ENCODE peak calls at places on chromosomes 13 and 19, in ten cellular contexts. One of them, this sample, is unnamed.

GRCh38 chr13:27442071-27442647 is 8.2 kb downstream of the MTIF3 start:
- DNase-seq in tibial nerve: no peak
- DNase-seq in RWPE1: no peak
- DNase-seq in astrocyte of the cerebellum: no peak
- DNase-seq in lower leg skin: no peak
- DNase-seq in mammary epithelial cell: no peak
- DNase-seq in upper lobe of left lung: no peak
- DNase-seq in thoracic aorta: no peak
- DNase-seq in progenitor cell of endocrine pancreas: no peak
- DNase-seq in choroid plexus epithelial cell: no peak
- DNase-seq in this sample: no peak

GRCh38 chr19:32708457-32708856 is 11.1 kb upstream of the TDRD12 start:
- DNase-seq in lower leg skin: peak; percentile 40
- DNase-seq in RWPE1: no peak
- DNase-seq in upper lobe of left lung: no peak
- DNase-seq in thoracic aorta: no peak
- DNase-seq in choroid plexus epithelial cell: peak; percentile 9
- DNase-seq in astrocyte of the cerebellum: no peak
- DNase-seq in mammary epithelial cell: no peak
- DNase-seq in tibial nerve: no peak
- DNase-seq in progenitor cell of endocrine pancreas: no peak
- DNase-seq in this sample: no peak

GRCh38 chr19:46717034-46717715 is at the start of gene PRKD2:
- DNase-seq in choroid plexus epithelial cell: peak; percentile 81
- DNase-seq in tibial nerve: peak; percentile 89
- DNase-seq in progenitor cell of endocrine pancreas: peak; percentile 87
- DNase-seq in upper lobe of left lung: peak; percentile 100
- DNase-seq in mammary epithelial cell: peak; percentile 72
- DNase-seq in RWPE1: peak; percentile 91
- DNase-seq in lower leg skin: peak; percentile 99
- DNase-seq in astrocyte of the cerebellum: peak; percentile 35
- DNase-seq in thoracic aorta: peak; percentile 57
- DNase-seq in this sample: peak; percentile 93

GRCh38 chr19:54432144-54432738 is 16.8 kb upstream of the LENG8 start:
- DNase-seq in lower leg skin: no peak
- DNase-seq in progenitor cell of endocrine pancreas: no peak
- DNase-seq in mammary epithelial cell: peak; percentile 78
- DNase-seq in RWPE1: peak; percentile 76
- DNase-seq in choroid plexus epithelial cell: no peak
- DNase-seq in tibial nerve: no peak
- DNase-seq in thoracic aorta: no peak
- DNase-seq in upper lobe of left lung: no peak
- DNase-seq in astrocyte of the cerebellum: no peak
- DNase-seq in this sample: no peak

GRCh38 chr19:1401138-1401888 is at the start of gene GAMT:
- DNase-seq in lower leg skin: no peak
- DNase-seq in mammary epithelial cell: no peak
- DNase-seq in thoracic aorta: no peak
- DNase-seq in choroid plexus epithelial cell: no peak
- DNase-seq in astrocyte of the cerebellum: no peak
- DNase-seq in RWPE1: no peak
- DNase-seq in progenitor cell of endocrine pancreas: peak; percentile 44
- DNase-seq in tibial nerve: no peak
- DNase-seq in upper lobe of left lung: peak; percentile 92
- DNase-seq in this sample: peak; percentile 35

GRCh38 chr19:41922220-41922576 is 6.1 kb downstream of the ERFL start:
- DNase-seq in tibial nerve: no peak
- DNase-seq in choroid plexus epithelial cell: no peak
- DNase-seq in progenitor cell of endocrine pancreas: no peak
- DNase-seq in thoracic aorta: no peak
- DNase-seq in RWPE1: no peak
- DNase-seq in lower leg skin: no peak
- DNase-seq in mammary epithelial cell: no peak
- DNase-seq in astrocyte of the cerebellum: no peak
- DNase-seq in upper lobe of left lung: no peak
- DNase-seq in this sample: no peak

GRCh38 chr13:79779761-79780160 is 298.8 kb downstream of the NDFIP2 start:
- DNase-seq in progenitor cell of endocrine pancreas: no peak
- DNase-seq in lower leg skin: no peak
- DNase-seq in thoracic aorta: no peak
- DNase-seq in mammary epithelial cell: peak; percentile 82
- DNase-seq in choroid plexus epithelial cell: peak; percentile 46
- DNase-seq in astrocyte of the cerebellum: no peak
- DNase-seq in tibial nerve: peak; percentile 42
- DNase-seq in upper lobe of left lung: no peak
- DNase-seq in RWPE1: peak; percentile 35
- DNase-seq in this sample: no peak

GRCh38 chr13:69657676-69658075 is 449.9 kb upstream of the ATXN8OS start:
- DNase-seq in astrocyte of the cerebellum: no peak
- DNase-seq in thoracic aorta: no peak
- DNase-seq in progenitor cell of endocrine pancreas: no peak
- DNase-seq in mammary epithelial cell: no peak
- DNase-seq in lower leg skin: no peak
- DNase-seq in choroid plexus epithelial cell: no peak
- DNase-seq in upper lobe of left lung: no peak
- DNase-seq in RWPE1: no peak
- DNase-seq in tibial nerve: no peak
- DNase-seq in this sample: no peak

GRCh38 chr13:37769078-37769477 is 100.5 kb downstream of the TRPC4 start:
- DNase-seq in thoracic aorta: no peak
- DNase-seq in tibial nerve: no peak
- DNase-seq in mammary epithelial cell: no peak
- DNase-seq in progenitor cell of endocrine pancreas: no peak
- DNase-seq in lower leg skin: no peak
- DNase-seq in upper lobe of left lung: no peak
- DNase-seq in astrocyte of the cerebellum: no peak
- DNase-seq in RWPE1: peak; percentile 13
- DNase-seq in choroid plexus epithelial cell: no peak
- DNase-seq in this sample: no peak

GRCh38 chr19:51699170-51699569 is 6.0 kb downstream of the SPACA6 start:
- DNase-seq in choroid plexus epithelial cell: no peak
- DNase-seq in lower leg skin: peak; percentile 69
- DNase-seq in RWPE1: no peak
- DNase-seq in progenitor cell of endocrine pancreas: no peak
- DNase-seq in tibial nerve: no peak
- DNase-seq in upper lobe of left lung: no peak
- DNase-seq in mammary epithelial cell: no peak
- DNase-seq in astrocyte of the cerebellum: no peak
- DNase-seq in thoracic aorta: no peak
- DNase-seq in this sample: no peak

GRCh38 chr13:95535243-95535642 is 17.3 kb upstream of the CLDN10 start:
- DNase-seq in choroid plexus epithelial cell: peak; percentile 55
- DNase-seq in upper lobe of left lung: no peak
- DNase-seq in RWPE1: peak; percentile 83
- DNase-seq in progenitor cell of endocrine pancreas: no peak
- DNase-seq in lower leg skin: no peak
- DNase-seq in tibial nerve: no peak
- DNase-seq in astrocyte of the cerebellum: peak; percentile 58
- DNase-seq in thoracic aorta: no peak
- DNase-seq in mammary epithelial cell: peak; percentile 94
- DNase-seq in this sample: no peak

GRCh38 chr13:32861304-32861703 is 154.9 kb upstream of the KL start:
- DNase-seq in astrocyte of the cerebellum: no peak
- DNase-seq in upper lobe of left lung: no peak
- DNase-seq in thoracic aorta: no peak
- DNase-seq in lower leg skin: no peak
- DNase-seq in RWPE1: no peak
- DNase-seq in choroid plexus epithelial cell: no peak
- DNase-seq in progenitor cell of endocrine pancreas: no peak
- DNase-seq in tibial nerve: no peak
- DNase-seq in mammary epithelial cell: no peak
- DNase-seq in this sample: no peak

GRCh38 chr19:4456566-4456842 is 1.1 kb downstream of the UBXN6 start:
- DNase-seq in lower leg skin: no peak
- DNase-seq in tibial nerve: no peak
- DNase-seq in upper lobe of left lung: no peak
- DNase-seq in astrocyte of the cerebellum: no peak
- DNase-seq in mammary epithelial cell: peak; percentile 54
- DNase-seq in progenitor cell of endocrine pancreas: no peak
- DNase-seq in RWPE1: peak; percentile 52
- DNase-seq in choroid plexus epithelial cell: peak; percentile 71
- DNase-seq in thoracic aorta: no peak
- DNase-seq in this sample: no peak

GRCh38 chr19:29305268-29305667 is 92.3 kb upstream of the UQCRFS1 start:
- DNase-seq in progenitor cell of endocrine pancreas: no peak
- DNase-seq in choroid plexus epithelial cell: no peak
- DNase-seq in tibial nerve: no peak
- DNase-seq in lower leg skin: no peak
- DNase-seq in astrocyte of the cerebellum: no peak
- DNase-seq in mammary epithelial cell: no peak
- DNase-seq in RWPE1: no peak
- DNase-seq in upper lobe of left lung: no peak
- DNase-seq in thoracic aorta: no peak
- DNase-seq in this sample: no peak

GRCh38 chr19:3507371-3508120 is 1.4 kb downstream of the FZR1 start:
- DNase-seq in lower leg skin: peak; percentile 88
- DNase-seq in mammary epithelial cell: peak; percentile 37
- DNase-seq in RWPE1: no peak
- DNase-seq in upper lobe of left lung: peak; percentile 77
- DNase-seq in choroid plexus epithelial cell: no peak
- DNase-seq in progenitor cell of endocrine pancreas: no peak
- DNase-seq in tibial nerve: no peak
- DNase-seq in astrocyte of the cerebellum: no peak
- DNase-seq in thoracic aorta: no peak
- DNase-seq in this sample: no peak

GRCh38 chr13:101454767-101455166 is 2.3 kb downstream of the ITGBL1 start:
- DNase-seq in choroid plexus epithelial cell: peak; percentile 40
- DNase-seq in RWPE1: peak; percentile 61
- DNase-seq in astrocyte of the cerebellum: no peak
- DNase-seq in mammary epithelial cell: peak; percentile 62
- DNase-seq in upper lobe of left lung: no peak
- DNase-seq in thoracic aorta: no peak
- DNase-seq in progenitor cell of endocrine pancreas: no peak
- DNase-seq in tibial nerve: no peak
- DNase-seq in lower leg skin: no peak
- DNase-seq in this sample: no peak

GRCh38 chr19:12720851-12721655 is 2.7 kb downstream of the TNPO2 start:
- DNase-seq in upper lobe of left lung: peak; percentile 88
- DNase-seq in choroid plexus epithelial cell: peak; percentile 46
- DNase-seq in astrocyte of the cerebellum: no peak
- DNase-seq in tibial nerve: no peak
- DNase-seq in RWPE1: peak; percentile 13
- DNase-seq in progenitor cell of endocrine pancreas: no peak
- DNase-seq in lower leg skin: no peak
- DNase-seq in thoracic aorta: no peak
- DNase-seq in mammary epithelial cell: peak; percentile 21
- DNase-seq in this sample: no peak

GRCh38 chr13:58134012-58134411 is 502.5 kb downstream of the PCDH17 start:
- DNase-seq in thoracic aorta: no peak
- DNase-seq in lower leg skin: no peak
- DNase-seq in choroid plexus epithelial cell: no peak
- DNase-seq in upper lobe of left lung: no peak
- DNase-seq in astrocyte of the cerebellum: no peak
- DNase-seq in mammary epithelial cell: no peak
- DNase-seq in progenitor cell of endocrine pancreas: no peak
- DNase-seq in tibial nerve: no peak
- DNase-seq in RWPE1: no peak
- DNase-seq in this sample: no peak

DNA sequence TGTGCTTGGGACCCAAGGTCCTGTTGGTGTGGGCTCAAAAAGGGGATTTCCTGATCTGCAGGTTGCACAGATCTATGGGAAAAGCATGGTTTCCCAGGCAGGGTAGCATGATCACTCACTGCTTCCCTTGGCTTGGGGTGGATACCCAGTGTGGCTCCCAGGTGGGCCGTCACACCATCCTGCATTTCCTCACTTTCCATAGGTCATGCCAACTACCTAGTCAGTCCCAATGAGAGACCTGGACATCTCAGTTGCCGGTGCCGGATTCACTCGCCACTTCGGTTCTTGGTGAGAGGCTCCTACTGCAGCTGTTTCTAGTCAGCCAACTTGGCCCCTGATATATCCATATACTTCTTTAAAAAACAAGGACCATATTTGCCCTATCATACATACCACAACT is 503.0 kb downstream of the PCDH17 start:
- DNase-seq in tibial nerve: no peak
- DNase-seq in thoracic aorta: no peak
- DNase-seq in mammary epithelial cell: no peak
- DNase-seq in astrocyte of the cerebellum: no peak
- DNase-seq in upper lobe of left lung: no peak
- DNase-seq in choroid plexus epithelial cell: no peak
- DNase-seq in progenitor cell of endocrine pancreas: no peak
- DNase-seq in RWPE1: no peak
- DNase-seq in lower leg skin: no peak
- DNase-seq in this sample: no peak
- TF ChIP-seq CTCF in tibial nerve: no peak
- TF ChIP-seq CTCF in thoracic aorta: no peak
- TF ChIP-seq CTCF in mammary epithelial cell: no peak
- TF ChIP-seq CTCF in astrocyte of the cerebellum: no peak
- TF ChIP-seq CTCF in upper lobe of left lung: no peak
- TF ChIP-seq CTCF in choroid plexus epithelial cell: no peak
- TF ChIP-seq CTCF in progenitor cell of endocrine pancreas: no peak
- TF ChIP-seq CTCF in RWPE1: no peak
- TF ChIP-seq CTCF in lower leg skin: no peak
- TF ChIP-seq CTCF in this sample: no peak

GRCh38 chr13:81540777-81541176 is 1199.9 kb upstream of the SPRY2 start:
- DNase-seq in choroid plexus epithelial cell: peak; percentile 53
- DNase-seq in thoracic aorta: no peak
- DNase-seq in astrocyte of the cerebellum: peak; percentile 13
- DNase-seq in lower leg skin: no peak
- DNase-seq in upper lobe of left lung: no peak
- DNase-seq in progenitor cell of endocrine pancreas: no peak
- DNase-seq in mammary epithelial cell: no peak
- DNase-seq in RWPE1: no peak
- DNase-seq in tibial nerve: no peak
- DNase-seq in this sample: no peak
- TF ChIP-seq CTCF in choroid plexus epithelial cell: peak; percentile 36
- TF ChIP-seq CTCF in thoracic aorta: no peak
- TF ChIP-seq CTCF in astrocyte of the cerebellum: peak; percentile 29
- TF ChIP-seq CTCF in lower leg skin: no peak
- TF ChIP-seq CTCF in upper lobe of left lung: no peak
- TF ChIP-seq CTCF in progenitor cell of endocrine pancreas: peak; percentile 57
- TF ChIP-seq CTCF in mammary epithelial cell: peak; percentile 35
- TF ChIP-seq CTCF in RWPE1: no peak
- TF ChIP-seq CTCF in tibial nerve: peak; percentile 32
- TF ChIP-seq CTCF in this sample: no peak

DNA sequence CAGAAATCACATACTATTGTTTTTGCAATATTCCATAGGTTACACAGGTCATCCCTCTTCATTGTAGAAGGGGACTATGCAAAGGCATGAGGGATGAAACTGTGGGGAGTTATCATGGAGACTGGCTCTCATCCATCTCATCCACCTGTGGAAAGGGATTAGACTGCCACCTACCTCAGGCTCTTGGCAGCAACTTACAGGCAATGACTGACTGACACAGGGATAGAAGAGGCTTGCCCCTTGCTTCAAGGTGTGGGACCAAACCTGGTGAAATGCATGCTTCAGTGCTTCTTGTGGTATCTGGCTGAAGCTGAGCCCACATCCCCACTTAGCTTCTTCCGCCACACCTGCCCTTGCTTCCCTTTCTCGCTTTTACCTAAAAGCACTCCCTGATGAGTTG is 341.3 kb downstream of the GPC5 start:
- DNase-seq in RWPE1: no peak
- DNase-seq in lower leg skin: no peak
- DNase-seq in tibial nerve: no peak
- DNase-seq in upper lobe of left lung: no peak
- DNase-seq in thoracic aorta: no peak
- DNase-seq in astrocyte of the cerebellum: no peak
- DNase-seq in progenitor cell of endocrine pancreas: no peak
- DNase-seq in choroid plexus epithelial cell: no peak
- DNase-seq in mammary epithelial cell: no peak
- DNase-seq in this sample: no peak
- TF ChIP-seq CTCF in RWPE1: no peak
- TF ChIP-seq CTCF in lower leg skin: no peak
- TF ChIP-seq CTCF in tibial nerve: no peak
- TF ChIP-seq CTCF in upper lobe of left lung: no peak
- TF ChIP-seq CTCF in thoracic aorta: no peak
- TF ChIP-seq CTCF in astrocyte of the cerebellum: no peak
- TF ChIP-seq CTCF in progenitor cell of endocrine pancreas: no peak
- TF ChIP-seq CTCF in choroid plexus epithelial cell: no peak
- TF ChIP-seq CTCF in mammary epithelial cell: no peak
- TF ChIP-seq CTCF in this sample: no peak

GRCh38 chr19:17580470-17581000 is 25.1 kb downstream of the COLGALT1 start:
- DNase-seq in mammary epithelial cell: no peak
- DNase-seq in astrocyte of the cerebellum: no peak
- DNase-seq in lower leg skin: no peak
- DNase-seq in upper lobe of left lung: peak; percentile 76
- DNase-seq in tibial nerve: no peak
- DNase-seq in progenitor cell of endocrine pancreas: no peak
- DNase-seq in choroid plexus epithelial cell: no peak
- DNase-seq in RWPE1: no peak
- DNase-seq in thoracic aorta: no peak
- DNase-seq in this sample: no peak
- TF ChIP-seq CTCF in mammary epithelial cell: peak; percentile 5
- TF ChIP-seq CTCF in astrocyte of the cerebellum: no peak
- TF ChIP-seq CTCF in lower leg skin: no peak
- TF ChIP-seq CTCF in upper lobe of left lung: no peak
- TF ChIP-seq CTCF in tibial nerve: no peak
- TF ChIP-seq CTCF in progenitor cell of endocrine pancreas: no peak
- TF ChIP-seq CTCF in choroid plexus epithelial cell: peak; percentile 36
- TF ChIP-seq CTCF in RWPE1: no peak
- TF ChIP-seq CTCF in thoracic aorta: no peak
- TF ChIP-seq CTCF in this sample: no peak

This sample was measured in natural killer cell.